ENCODE peak calls at places on chromosomes 12 and 14, in eight cellular contexts. One of them, this sample, is unnamed.
A peak's percentile ranks its signal among the peaks of the same experiment; 100 is the strongest.

GRCh38 chr12:93153321-93153720 is 224.2 kb upstream of the EEA1 start:
- DNase-seq in HepG2: no peak
- DNase-seq in A549: no peak
- DNase-seq in HCT116: no peak
- DNase-seq in K562: no peak
- DNase-seq in Panc1: no peak
- DNase-seq in SK-N-SH: no peak
- DNase-seq in HL-60: no peak
- DNase-seq in this sample: no peak

GRCh38 chr14:63212776-63213500 is 8.7 kb downstream of the RHOJ start:
- DNase-seq in HepG2: no peak
- DNase-seq in A549: no peak
- DNase-seq in HCT116: no peak
- DNase-seq in K562: no peak
- DNase-seq in Panc1: no peak
- DNase-seq in SK-N-SH: no peak
- DNase-seq in HL-60: no peak
- DNase-seq in this sample: no peak

GRCh38 chr12:57760347-57760982 is 5.6 kb downstream of the MARCHF9 start:
- DNase-seq in HepG2: no peak
- DNase-seq in A549: no peak
- DNase-seq in HCT116: no peak
- DNase-seq in K562: no peak
- DNase-seq in Panc1: no peak
- DNase-seq in SK-N-SH: no peak
- DNase-seq in HL-60: no peak
- DNase-seq in this sample: peak; percentile 68

GRCh38 chr12:31222620-31223222 is 103.2 kb downstream of the SINHCAF start:
- DNase-seq in HepG2: no peak
- DNase-seq in A549: no peak
- DNase-seq in HCT116: no peak
- DNase-seq in K562: no peak
- DNase-seq in Panc1: no peak
- DNase-seq in SK-N-SH: no peak
- DNase-seq in HL-60: no peak
- DNase-seq in this sample: no peak

GRCh38 chr14:44803239-44803905 is 158.4 kb downstream of the KLHL28 start:
- DNase-seq in HepG2: peak; percentile 35
- DNase-seq in A549: peak; percentile 26
- DNase-seq in HCT116: peak; percentile 45
- DNase-seq in K562: peak; percentile 5
- DNase-seq in Panc1: peak; percentile 25
- DNase-seq in SK-N-SH: peak; percentile 32
- DNase-seq in HL-60: no peak
- DNase-seq in this sample: peak; percentile 76

GRCh38 chr12:108638141-108638823 is 4.6 kb upstream of the SELPLG start:
- DNase-seq in HepG2: no peak
- DNase-seq in A549: no peak
- DNase-seq in HCT116: no peak
- DNase-seq in K562: no peak
- DNase-seq in Panc1: no peak
- DNase-seq in SK-N-SH: no peak
- DNase-seq in HL-60: no peak
- DNase-seq in this sample: peak; percentile 80

GRCh38 chr14:39033371-39033770 is 69.7 kb downstream of the SEC23A start:
- DNase-seq in HepG2: no peak
- DNase-seq in A549: no peak
- DNase-seq in HCT116: no peak
- DNase-seq in K562: no peak
- DNase-seq in Panc1: no peak
- DNase-seq in SK-N-SH: no peak
- DNase-seq in HL-60: no peak
- DNase-seq in this sample: no peak

GRCh38 chr14:31154956-31155355 is 52.6 kb downstream of the HECTD1 start:
- DNase-seq in HepG2: no peak
- DNase-seq in A549: no peak
- DNase-seq in HCT116: peak; percentile 34
- DNase-seq in K562: no peak
- DNase-seq in Panc1: no peak
- DNase-seq in SK-N-SH: no peak
- DNase-seq in HL-60: no peak
- DNase-seq in this sample: no peak

GRCh38 chr12:56115329-56115728 is 1.1 kb upstream of the RPL41 start:
- DNase-seq in HepG2: no peak
- DNase-seq in A549: no peak
- DNase-seq in HCT116: no peak
- DNase-seq in K562: no peak
- DNase-seq in Panc1: no peak
- DNase-seq in SK-N-SH: no peak
- DNase-seq in HL-60: no peak
- DNase-seq in this sample: peak; percentile 42

GRCh38 chr14:68513137-68513536 is 279.7 kb downstream of the ZFP36L1 start:
- DNase-seq in HepG2: no peak
- DNase-seq in A549: no peak
- DNase-seq in HCT116: no peak
- DNase-seq in K562: no peak
- DNase-seq in Panc1: no peak
- DNase-seq in SK-N-SH: no peak
- DNase-seq in HL-60: no peak
- DNase-seq in this sample: no peak

GRCh38 chr12:60498656-60499055 is 902.8 kb downstream of the SLC16A7 start:
- DNase-seq in HepG2: no peak
- DNase-seq in A549: no peak
- DNase-seq in HCT116: no peak
- DNase-seq in K562: no peak
- DNase-seq in Panc1: no peak
- DNase-seq in SK-N-SH: no peak
- DNase-seq in HL-60: no peak
- DNase-seq in this sample: no peak

GRCh38 chr14:58298477-58298879 is at the start of gene ARID4A:
- DNase-seq in HepG2: no peak
- DNase-seq in A549: no peak
- DNase-seq in HCT116: no peak
- DNase-seq in K562: peak; percentile 70
- DNase-seq in Panc1: no peak
- DNase-seq in SK-N-SH: no peak
- DNase-seq in HL-60: no peak
- DNase-seq in this sample: no peak

GRCh38 chr12:11879306-11879705 is 191.4 kb upstream of the BCL2L14 start:
- DNase-seq in HepG2: no peak
- DNase-seq in A549: no peak
- DNase-seq in HCT116: no peak
- DNase-seq in K562: no peak
- DNase-seq in Panc1: no peak
- DNase-seq in SK-N-SH: no peak
- DNase-seq in HL-60: no peak
- DNase-seq in this sample: no peak

GRCh38 chr12:129772463-129773169 is 131.2 kb downstream of the TMEM132D start:
- DNase-seq in HepG2: no peak
- DNase-seq in A549: no peak
- DNase-seq in HCT116: no peak
- DNase-seq in K562: no peak
- DNase-seq in Panc1: no peak
- DNase-seq in SK-N-SH: no peak
- DNase-seq in HL-60: no peak
- DNase-seq in this sample: peak; percentile 34

GRCh38 chr12:50181691-50182090 is 14.5 kb upstream of the CERS5 start:
- DNase-seq in HepG2: no peak
- DNase-seq in A549: no peak
- DNase-seq in HCT116: no peak
- DNase-seq in K562: no peak
- DNase-seq in Panc1: no peak
- DNase-seq in SK-N-SH: no peak
- DNase-seq in HL-60: no peak
- DNase-seq in this sample: no peak

GRCh38 chr12:48814313-48815280 is 3.7 kb upstream of the CACNB3 start:
- DNase-seq in HepG2: peak; percentile 42
- DNase-seq in A549: peak; percentile 87
- DNase-seq in HCT116: peak; percentile 39
- DNase-seq in K562: peak; percentile 95
- DNase-seq in Panc1: no peak
- DNase-seq in SK-N-SH: peak; percentile 96
- DNase-seq in HL-60: peak; percentile 68
- DNase-seq in this sample: peak; percentile 83

GRCh38 chr14:99569725-99570541 is 34.1 kb downstream of the CCDC85C start:
- DNase-seq in HepG2: no peak
- DNase-seq in A549: no peak
- DNase-seq in HCT116: no peak
- DNase-seq in K562: no peak
- DNase-seq in Panc1: no peak
- DNase-seq in SK-N-SH: no peak
- DNase-seq in HL-60: no peak
- DNase-seq in this sample: no peak

GRCh38 chr12:78385541-78385940 is 479.0 kb upstream of the SYT1 start:
- DNase-seq in HepG2: no peak
- DNase-seq in A549: no peak
- DNase-seq in HCT116: no peak
- DNase-seq in K562: no peak
- DNase-seq in Panc1: no peak
- DNase-seq in SK-N-SH: no peak
- DNase-seq in HL-60: no peak
- DNase-seq in this sample: no peak

GRCh38 chr12:107843351-107844311 is 69.1 kb downstream of the ASCL4 start:
- DNase-seq in HepG2: no peak
- DNase-seq in A549: no peak
- DNase-seq in HCT116: no peak
- DNase-seq in K562: no peak
- DNase-seq in Panc1: no peak
- DNase-seq in SK-N-SH: peak; percentile 85
- DNase-seq in HL-60: no peak
- DNase-seq in this sample: peak; percentile 70

GRCh38 chr14:97262336-97262735 is 465.2 kb downstream of the VRK1 start:
- DNase-seq in HepG2: no peak
- DNase-seq in A549: no peak
- DNase-seq in HCT116: no peak
- DNase-seq in K562: no peak
- DNase-seq in Panc1: no peak
- DNase-seq in SK-N-SH: no peak
- DNase-seq in HL-60: no peak
- DNase-seq in this sample: no peak

GRCh38 chr14:94312481-94313246 is 10.5 kb downstream of the SERPINA6 start:
- DNase-seq in HepG2: no peak
- DNase-seq in A549: no peak
- DNase-seq in HCT116: no peak
- DNase-seq in K562: no peak
- DNase-seq in Panc1: no peak
- DNase-seq in SK-N-SH: no peak
- DNase-seq in HL-60: no peak
- DNase-seq in this sample: no peak

DNA sequence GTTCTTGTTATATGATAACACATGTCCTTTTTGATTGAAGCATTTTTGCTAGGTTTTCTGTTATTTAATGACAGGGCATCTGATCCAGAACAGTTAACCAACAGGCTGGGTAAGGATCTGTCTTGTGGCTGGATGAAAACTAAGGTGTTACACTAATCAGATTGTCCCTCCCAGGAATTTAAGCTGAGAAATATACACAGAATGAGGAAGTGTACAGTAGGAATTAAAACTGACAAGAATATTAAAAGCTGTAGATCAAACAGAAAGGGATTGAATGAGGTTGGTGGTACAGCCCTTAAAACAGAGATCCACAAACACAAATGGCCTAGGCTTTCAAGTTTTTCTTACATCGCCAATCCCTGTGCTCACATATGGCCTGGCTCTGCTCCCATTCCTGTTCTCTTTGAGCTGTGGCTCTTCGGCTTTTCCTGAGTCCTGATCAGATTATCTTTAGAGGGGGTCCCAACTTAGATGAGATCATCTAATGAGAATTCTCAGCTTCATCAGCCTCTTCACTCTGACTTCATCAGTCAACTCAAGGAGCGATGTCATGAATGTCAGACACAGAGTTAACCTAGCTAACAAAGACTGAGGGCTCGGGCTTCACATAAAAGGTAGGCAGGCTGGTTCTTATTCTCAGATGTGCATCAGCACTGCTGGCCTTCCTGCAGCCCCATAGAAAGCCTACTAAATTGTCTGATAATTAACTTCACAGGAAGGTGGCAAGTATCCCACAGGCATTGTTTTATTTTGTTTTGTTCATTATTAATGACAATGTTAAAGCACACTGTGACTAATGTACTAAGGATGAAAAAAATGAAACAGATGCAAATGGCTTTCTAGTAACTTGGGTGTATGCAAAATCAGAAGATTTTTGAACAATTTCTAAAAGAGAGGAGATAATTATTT is 11.4 kb downstream of the PYGL start:
- DNase-seq in HepG2: no peak
- DNase-seq in A549: no peak
- DNase-seq in HCT116: no peak
- DNase-seq in K562: no peak
- DNase-seq in Panc1: no peak
- DNase-seq in SK-N-SH: no peak
- DNase-seq in HL-60: no peak
- DNase-seq in this sample: no peak
- TF ChIP-seq REST in HepG2: no peak
- TF ChIP-seq REST in A549: no peak
- TF ChIP-seq REST in HCT116: no peak
- TF ChIP-seq REST in K562: no peak
- TF ChIP-seq REST in Panc1: no peak
- TF ChIP-seq REST in SK-N-SH: no peak
- TF ChIP-seq REST in HL-60: no peak
- TF ChIP-seq REST in this sample: no peak

GRCh38 chr14:59318908-59319307 is 130.4 kb downstream of the DAAM1 start:
- DNase-seq in HepG2: no peak
- DNase-seq in A549: no peak
- DNase-seq in HCT116: no peak
- DNase-seq in K562: no peak
- DNase-seq in Panc1: no peak
- DNase-seq in SK-N-SH: no peak
- DNase-seq in HL-60: no peak
- DNase-seq in this sample: no peak
- H3K27ac ChIP-seq in HepG2: peak overlapping the region; percentile 45
- H3K27ac ChIP-seq in A549: no peak overlapping the region
- H3K27ac ChIP-seq in HCT116: no peak overlapping the region
- H3K27ac ChIP-seq in K562: no peak overlapping the region
- H3K27ac ChIP-seq in Panc1: no peak overlapping the region
- H3K27ac ChIP-seq in SK-N-SH: no peak overlapping the region
- H3K27ac ChIP-seq in HL-60: no peak overlapping the region
- H3K27ac ChIP-seq in this sample: no peak overlapping the region

DNA sequence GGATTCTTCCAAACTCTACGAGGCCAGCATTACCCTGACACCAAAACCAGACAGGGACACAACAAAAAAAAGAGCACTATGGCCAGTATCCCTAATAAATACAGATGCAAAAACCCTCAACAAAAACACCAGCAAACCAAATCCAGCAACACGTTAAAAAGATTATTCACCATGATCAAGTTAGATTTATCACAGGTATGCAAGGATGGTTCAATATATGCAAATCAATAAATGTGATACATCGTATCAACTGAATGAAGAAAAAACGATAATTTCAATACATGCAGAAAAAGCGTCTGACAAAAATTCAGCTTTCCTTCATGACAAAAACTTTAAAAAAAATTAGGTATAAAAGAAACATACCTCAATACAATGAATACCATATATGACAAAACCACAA is 99.9 kb downstream of the CEP83 start:
- DNase-seq in HepG2: no peak
- DNase-seq in A549: no peak
- DNase-seq in HCT116: no peak
- DNase-seq in K562: no peak
- DNase-seq in Panc1: no peak
- DNase-seq in SK-N-SH: no peak
- DNase-seq in HL-60: no peak
- DNase-seq in this sample: no peak
- TF ChIP-seq REST in HepG2: no peak
- TF ChIP-seq REST in A549: no peak
- TF ChIP-seq REST in HCT116: no peak
- TF ChIP-seq REST in K562: no peak
- TF ChIP-seq REST in Panc1: no peak
- TF ChIP-seq REST in SK-N-SH: no peak
- TF ChIP-seq REST in HL-60: no peak
- TF ChIP-seq REST in this sample: no peak

GRCh38 chr12:123973552-123974341 is 732 bp downstream of the ZNF664 start:
- DNase-seq in HepG2: peak; percentile 21
- DNase-seq in A549: peak; percentile 40
- DNase-seq in HCT116: no peak
- DNase-seq in K562: peak; percentile 25
- DNase-seq in Panc1: no peak
- DNase-seq in SK-N-SH: peak; percentile 70
- DNase-seq in HL-60: no peak
- DNase-seq in this sample: peak; percentile 70
- H3K27ac ChIP-seq in HepG2: peak overlapping the region; percentile 71
- H3K27ac ChIP-seq in A549: peak overlapping the region; percentile 96
- H3K27ac ChIP-seq in HCT116: peak overlapping the region; percentile 81
- H3K27ac ChIP-seq in K562: peak overlapping the region; percentile 61
- H3K27ac ChIP-seq in Panc1: peak overlapping the region; percentile 82
- H3K27ac ChIP-seq in SK-N-SH: peak overlapping the region; percentile 82
- H3K27ac ChIP-seq in HL-60: no peak overlapping the region
- H3K27ac ChIP-seq in this sample: no peak overlapping the region

This sample was measured in GM23338.